ENCODE peak calls at places on chromosomes 12 and 14, in four cellular contexts. Z is K562, X is H1, R is HCT116. U is an unnamed sample.

GRCh38 chr14:91376547-91377477 is 40.8 kb downstream of the CCDC88C start:
- DNase-seq in X (no peak), R (no peak), Z (no peak), U (no peak)

GRCh38 chr12:102232446-102232845 is 34.8 kb upstream of the PMCH start:
- DNase-seq in X (no peak), Z (no peak), R (no peak), U (no peak)

GRCh38 chr12:117111386-117112267 is 12.4 kb upstream of the TESC start:
- DNase-seq in R (no peak), Z (peak), X (peak), U (no peak)

GRCh38 chr12:52903285-52903854 is 1.5 kb downstream of the KRT8 start:
- DNase-seq in Z (peak), X (peak), R (no peak), U (no peak)

GRCh38 chr12:84912191-84913142 is at the start of gene SLC6A15:
- DNase-seq in R (no peak), X (peak), Z (no peak), U (no peak)

GRCh38 chr12:80321653-80322052 is 122.4 kb upstream of the PTPRQ start:
- DNase-seq in R (no peak), X (no peak), Z (no peak), U (no peak)

GRCh38 chr12:104478396-104479140 is 21.8 kb downstream of the CHST11 start:
- DNase-seq in Z (peak), X (no peak), R (no peak), U (peak)

GRCh38 chr14:69651653-69652052 is 40.3 kb downstream of the SUSD6 start:
- DNase-seq in R (no peak), Z (peak), X (no peak), U (no peak)

GRCh38 chr12:105226219-105226618 is 9.8 kb downstream of the APPL2 start:
- DNase-seq in Z (peak), R (no peak), X (no peak), U (no peak)

GRCh38 chr14:38056270-38056669 is 151.4 kb upstream of the SSTR1 start:
- DNase-seq in X (no peak), Z (no peak), R (no peak), U (no peak)

GRCh38 chr12:64616221-64616620 is 5.9 kb downstream of the RASSF3 start:
- DNase-seq in Z (no peak), X (no peak), R (no peak), U (no peak)

GRCh38 chr12:116968986-116969385 is 58.2 kb downstream of the FBXW8 start:
- DNase-seq in R (no peak), X (no peak), Z (no peak), U (no peak)

GRCh38 chr14:79021756-79022155 is 851.6 kb downstream of the NRXN3 start:
- DNase-seq in R (no peak), X (no peak), Z (no peak), U (no peak)

GRCh38 chr14:52277552-52277951 is 10.1 kb downstream of the PTGDR start:
- DNase-seq in Z (no peak), R (no peak), X (no peak), U (no peak)

GRCh38 chr12:96400631-96401060 is 407 bp upstream of the CDK17 start:
- DNase-seq in Z (no peak), R (no peak), X (peak), U (peak)

GRCh38 chr14:36505193-36505815 is 14.7 kb downstream of the NKX2-1 start:
- DNase-seq in R (no peak), X (no peak), Z (no peak), U (no peak)

GRCh38 chr12:119204716-119205285 is 26.1 kb downstream of the HSPB8 start:
- DNase-seq in X (no peak), Z (no peak), R (no peak), U (no peak)

GRCh38 chr14:51651388-51652167 is at the start of gene FRMD6:
- DNase-seq in R (peak), X (peak), Z (peak), U (peak)

GRCh38 chr14:22836301-22837058 is at the start of gene MMP14:
- DNase-seq in R (no peak), Z (no peak), X (peak), U (no peak)

GRCh38 chr14:31037709-31038221 is 11.6 kb upstream of the STRN3 start:
- DNase-seq in R (no peak), Z (no peak), X (no peak), U (no peak)

GRCh38 chr12:67034110-67034879 is 234.9 kb upstream of the CAND1 start:
- DNase-seq in X (no peak), Z (no peak), R (no peak), U (no peak)

GRCh38 chr12:3273409-3273853 is 196.3 kb downstream of the TSPAN9 start:
- DNase-seq in R (peak), Z (no peak), X (no peak), U (no peak)

GRCh38 chr12:76288218-76288617 is 60.0 kb downstream of the BBS10 start:
- DNase-seq in Z (no peak), R (no peak), X (no peak), U (no peak)

GRCh38 chr12:124817076-124818000 is 46.3 kb downstream of the SCARB1 start:
- DNase-seq in R (no peak), X (no peak), Z (no peak), U (no peak)

GRCh38 chr12:110270125-110270962 is 10.7 kb upstream of the ATP2A2 start:
- DNase-seq in Z (peak), R (no peak), X (no peak), U (no peak)

GRCh38 chr12:131176926-131177325 is 223.2 kb downstream of the ADGRD1 start:
- DNase-seq in X (peak), Z (no peak), R (no peak), U (no peak)
- TF ChIP-seq EGR1 in X (no peak), Z (no peak), R (no peak), U (no peak)

GRCh38 chr12:100384549-100384916 is 27.7 kb downstream of the SLC17A8 start:
- DNase-seq in Z (no peak), X (no peak), R (no peak), U (no peak)

GRCh38 chr12:100383586-100384548 is 27.0 kb downstream of the SLC17A8 start:
- DNase-seq in Z (no peak), R (no peak), X (no peak), U (no peak)

GRCh38 chr12:100382327-100382726 is 25.5 kb downstream of the SLC17A8 start:
- DNase-seq in R (no peak), X (no peak), Z (no peak), U (no peak)

GRCh38 chr12:100376166-100376565 is 19.3 kb downstream of the SLC17A8 start:
- DNase-seq in R (no peak), Z (no peak), X (no peak), U (no peak)

DNA sequence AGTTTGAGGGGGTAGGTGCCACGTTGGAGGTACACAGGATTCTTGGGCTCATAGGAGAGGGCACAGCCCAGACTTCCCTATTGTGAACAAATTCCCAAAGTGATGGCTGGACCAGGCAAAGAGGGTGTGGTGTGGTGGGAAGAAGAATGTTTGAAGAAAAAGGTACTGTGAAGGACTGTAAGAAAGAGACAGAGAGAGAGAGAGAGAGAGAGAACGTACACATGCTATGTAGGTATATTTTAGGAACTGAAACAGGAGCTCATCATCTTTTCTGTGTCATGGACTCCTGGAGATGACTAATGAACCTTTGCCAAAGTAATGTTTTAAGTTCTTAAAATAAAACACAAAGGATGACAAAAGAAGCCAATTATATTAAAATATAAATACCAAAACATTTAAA is 24.5 kb downstream of the SLC17A8 start:
- DNase-seq in Z (no peak), R (no peak), X (no peak), U (no peak)
- TF ChIP-seq EGR1 in Z (no peak), R (no peak), X (no peak), U (no peak)

DNA sequence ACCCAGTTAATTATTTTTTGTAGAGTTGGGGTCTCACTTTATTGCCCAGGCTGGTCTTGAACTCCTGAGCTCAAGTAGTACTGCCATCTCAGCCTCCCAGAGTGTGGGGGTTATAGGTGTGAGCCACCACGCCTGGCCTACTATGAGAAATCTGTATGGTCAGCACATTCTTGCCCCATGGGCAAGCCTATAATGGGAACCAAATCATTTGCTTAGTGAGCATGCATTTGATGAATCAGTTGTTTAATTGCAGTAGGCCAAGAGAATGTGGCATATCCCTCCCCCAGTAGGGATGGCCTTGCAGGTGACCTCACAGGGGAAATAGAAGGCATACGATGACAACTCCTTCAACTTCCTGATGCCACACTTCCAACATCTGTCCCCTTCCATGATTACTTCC is 122.7 kb downstream of the DIP2B start:
- DNase-seq in Z (no peak), X (peak), R (no peak), U (no peak)
- TF ChIP-seq EGR1 in Z (no peak), X (no peak), R (no peak), U (no peak)

GRCh38 chr14:99475179-99475578 is 5.5 kb downstream of the SETD3 start:
- DNase-seq in Z (peak), X (no peak), R (no peak), U (no peak)

GRCh38 chr14:99475660-99476059 is 5.0 kb downstream of the SETD3 start:
- DNase-seq in R (no peak), X (no peak), Z (no peak), U (no peak)

GRCh38 chr14:99468836-99469592 is 11.6 kb downstream of the SETD3 start:
- DNase-seq in X (no peak), R (no peak), Z (no peak), U (no peak)

GRCh38 chr14:99471731-99472130 is 8.9 kb downstream of the SETD3 start:
- DNase-seq in X (no peak), R (no peak), Z (no peak), U (no peak)

DNA sequence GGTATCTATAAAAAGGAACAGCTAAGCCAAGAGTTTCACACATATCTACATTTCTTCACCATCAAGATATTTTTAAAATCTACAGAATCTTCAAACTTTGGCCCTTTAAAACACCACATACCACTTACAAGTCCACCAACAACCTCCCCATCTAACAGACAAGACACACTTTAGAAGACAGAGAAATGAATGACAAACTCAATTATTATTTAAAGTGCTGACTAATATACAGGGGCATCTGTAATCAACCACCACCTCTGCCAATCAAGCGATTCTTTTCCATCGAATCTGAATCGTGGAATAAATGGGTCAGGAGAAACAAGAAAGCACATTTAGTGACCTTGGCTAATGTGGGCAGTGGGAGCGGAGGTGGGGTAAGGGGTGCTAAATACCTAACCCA is 7.7 kb downstream of the SETD3 start:
- DNase-seq in Z (no peak), X (no peak), R (no peak), U (no peak)
- TF ChIP-seq EGR1 in Z (no peak), X (no peak), R (no peak), U (no peak)

DNA sequence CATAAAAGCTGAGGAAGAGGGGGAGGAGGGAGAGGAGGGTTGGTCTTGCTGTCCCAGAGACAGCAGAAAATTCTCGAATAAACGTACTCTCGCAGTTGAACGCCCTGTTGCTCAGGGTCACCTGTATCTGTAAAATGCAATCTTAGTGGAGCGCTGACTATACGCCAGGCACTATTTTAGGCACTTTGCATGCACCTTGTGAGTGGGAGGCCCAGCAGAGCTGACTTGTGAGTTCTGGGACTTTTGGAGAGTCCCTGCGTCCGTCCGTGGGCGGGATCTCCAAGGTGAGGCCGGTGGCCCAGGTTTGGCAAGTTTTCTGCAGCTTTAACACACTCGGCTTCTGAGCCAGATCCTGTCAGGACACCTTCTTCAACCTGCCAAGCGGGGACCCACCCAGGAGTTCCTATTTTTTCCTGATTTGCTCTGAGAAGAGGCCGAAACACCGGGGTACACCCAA is 32.5 kb upstream of the PLEKHG6 start:
- DNase-seq in R (no peak), X (no peak), Z (no peak), U (no peak)
- TF ChIP-seq EGR1 in R (no peak), X (no peak), Z (peak), U (no peak)